ENCODE peak calls at places on chromosome 10, in seven cellular contexts. H is CD8-positive, alpha-beta T cell; I is AG04450; J is OCI-LY7; U is uterus; V is pancreas; W is IMR-90. S is an unnamed sample.

GRCh38 chr10:8566737-8567136 is 512.2 kb downstream of the GATA3 start:
- DNase-seq in H (no peak), I (no peak), J (no peak), U (no peak), V (no peak), W (no peak), S (no peak)

GRCh38 chr10:79320785-79321493 is 26.3 kb upstream of the PPIF start:
- DNase-seq in H (no peak), I (peak), J (no peak), U (no peak), V (no peak), W (peak), S (no peak)

GRCh38 chr10:11178606-11179221 is 161.0 kb downstream of the CELF2 start:
- DNase-seq in H (peak), I (no peak), J (peak), U (no peak), V (no peak), W (peak), S (no peak)

GRCh38 chr10:32112055-32112454 is 55.8 kb upstream of the KIF5B start:
- DNase-seq in H (no peak), I (peak), J (no peak), U (no peak), V (no peak), W (peak), S (no peak)

GRCh38 chr10:87782721-87783120 is 35.3 kb downstream of the ATAD1 start:
- DNase-seq in H (no peak), I (no peak), J (no peak), U (no peak), V (no peak), W (no peak), S (no peak)

GRCh38 chr10:80952436-80952835 is 414.7 kb downstream of the SH2D4B start:
- DNase-seq in H (no peak), I (no peak), J (no peak), U (no peak), V (no peak), W (no peak), S (no peak)

GRCh38 chr10:95445223-95445836 is 115.8 kb downstream of the SORBS1 start:
- DNase-seq in H (no peak), I (peak), J (no peak), U (peak), V (peak), W (peak), S (peak)

GRCh38 chr10:76984559-76985443 is 652.8 kb downstream of the KCNMA1 start:
- DNase-seq in H (peak), I (peak), J (peak), U (peak), V (peak), W (peak), S (no peak)

GRCh38 chr10:21764790-21765189 is 230.8 kb downstream of the MLLT10 start:
- DNase-seq in H (no peak), I (no peak), J (no peak), U (no peak), V (no peak), W (no peak), S (no peak)

GRCh38 chr10:126787201-126787600 is 116.7 kb upstream of the C10orf90 start:
- DNase-seq in H (no peak), I (no peak), J (no peak), U (no peak), V (no peak), W (no peak), S (no peak)

GRCh38 chr10:123380491-123381085 is 226.4 kb downstream of the BUB3 start:
- DNase-seq in H (no peak), I (no peak), J (no peak), U (no peak), V (no peak), W (no peak), S (no peak)

GRCh38 chr10:79392020-79392398 is 44.7 kb downstream of the PPIF start:
- DNase-seq in H (no peak), I (no peak), J (no peak), U (no peak), V (no peak), W (no peak), S (peak)

GRCh38 chr10:132697568-132698200 is 88.3 kb downstream of the NKX6-2 start:
- DNase-seq in H (no peak), I (no peak), J (no peak), U (no peak), V (no peak), W (peak), S (peak)

GRCh38 chr10:93072225-93072712 is 1.4 kb upstream of the CYP26A1 start:
- DNase-seq in H (no peak), I (no peak), J (no peak), U (no peak), V (no peak), W (no peak), S (no peak)

GRCh38 chr10:44569193-44570091 is 184.5 kb upstream of the CXCL12 start:
- DNase-seq in H (no peak), I (peak), J (no peak), U (no peak), V (no peak), W (peak), S (peak)

DNA sequence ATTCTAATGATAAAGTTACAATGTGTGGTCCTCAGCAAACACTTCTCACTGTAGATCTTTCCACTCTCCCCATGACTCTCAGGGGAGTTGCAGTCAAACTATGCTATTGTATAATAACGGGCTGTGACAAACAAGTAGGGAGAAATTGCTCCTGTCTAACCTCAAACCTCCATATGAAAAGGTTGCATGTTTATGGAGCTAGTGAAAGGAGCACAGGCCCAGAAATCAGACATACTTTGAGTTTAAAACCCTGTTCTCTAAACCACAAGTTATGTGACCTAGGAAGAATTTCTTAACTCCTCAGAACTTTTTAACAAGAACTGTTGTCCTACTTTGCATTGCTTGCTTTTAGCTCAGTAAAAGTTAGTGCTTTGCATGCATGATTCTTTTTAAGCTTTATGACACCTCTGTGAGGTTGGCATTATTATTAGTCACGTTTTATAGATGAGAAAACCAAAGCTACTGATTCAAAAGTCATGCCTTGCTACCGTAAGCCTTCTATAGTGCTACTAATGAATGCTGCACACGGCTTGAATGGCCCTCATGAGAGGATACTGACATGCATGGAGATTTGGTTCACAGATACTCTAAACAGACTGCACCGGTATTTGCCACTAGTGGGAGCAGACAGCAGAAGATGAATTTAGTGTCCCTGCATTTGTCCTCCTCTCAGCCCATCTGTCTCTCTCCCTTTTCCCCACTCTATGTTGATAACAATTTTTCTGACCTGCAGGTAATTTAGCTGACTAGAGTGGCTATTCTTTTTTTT is 129.5 kb upstream of the PCGF5 start:
- DNase-seq in H (no peak), I (no peak), J (no peak), U (no peak), V (no peak), W (no peak), S (no peak)
- TF ChIP-seq CTCF in H (no peak), I (peak), J (no peak), U (no peak), V (no peak), W (peak), S (no peak)

GRCh38 chr10:46005383-46005782 is 25.0 kb downstream of the NCOA4 start:
- DNase-seq in H (no peak), I (no peak), J (no peak), U (no peak), V (no peak), W (no peak), S (no peak)
- H3K27ac ChIP-seq in H (no peak), I (no peak), J (no peak), U (no peak), V (no peak), W (no peak), S (no peak)

DNA sequence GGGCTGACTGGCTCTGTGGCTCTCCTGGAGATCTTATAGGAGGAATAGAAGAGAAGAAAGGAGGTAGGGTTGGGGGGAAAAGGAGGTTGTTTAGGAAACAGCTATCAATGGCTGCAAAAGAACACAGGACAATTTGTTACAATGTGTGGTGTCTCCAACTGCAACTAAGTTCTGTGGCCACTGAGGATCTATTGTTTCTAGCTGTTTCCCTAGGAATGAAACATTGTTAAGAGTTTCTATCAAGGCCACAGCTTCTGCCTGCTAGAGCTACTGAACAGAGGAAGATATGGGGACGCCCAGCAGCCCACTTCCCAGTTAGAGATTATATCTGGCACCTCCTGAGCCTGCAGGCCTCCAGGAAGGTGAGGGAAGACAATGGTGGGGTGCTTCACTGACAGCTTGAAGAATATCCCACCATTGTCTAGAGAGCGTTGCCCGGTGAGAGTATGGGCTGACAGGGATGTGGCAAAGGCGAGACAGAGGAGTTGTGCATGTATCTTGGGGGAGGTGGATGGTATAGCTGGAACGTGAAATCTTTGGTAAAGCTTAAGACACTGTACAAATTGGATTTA is 4.0 kb downstream of the SCD start:
- DNase-seq in H (no peak), I (no peak), J (no peak), U (no peak), V (no peak), W (no peak), S (no peak)
- H3K4me3 ChIP-seq in H (no peak), I (peak), J (peak), U (no peak), V (no peak), W (no peak), S (no peak)

DNA sequence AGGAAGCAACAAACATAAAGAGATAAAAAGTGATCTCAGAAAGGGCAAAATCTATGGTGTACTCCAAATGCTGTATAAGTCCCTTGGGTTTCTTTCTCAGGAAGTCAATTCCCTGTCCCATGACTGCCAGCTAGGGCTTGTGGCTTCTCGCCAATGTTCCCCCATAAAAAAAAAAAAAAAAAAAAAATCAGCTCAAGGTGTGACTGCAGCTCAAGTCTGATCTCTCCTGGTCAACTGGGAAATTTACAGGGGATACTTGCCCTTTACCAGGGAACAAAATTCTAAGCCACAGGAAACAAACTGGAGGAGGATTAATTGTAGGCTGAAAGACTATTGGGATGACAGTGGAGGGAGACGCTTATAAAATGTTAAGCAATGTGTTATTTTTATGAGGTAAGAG is 76.0 kb downstream of the PCGF5 start:
- DNase-seq in H (no peak), I (no peak), J (peak), U (no peak), V (no peak), W (no peak), S (no peak)
- TF ChIP-seq CTCF in H (no peak), I (peak), J (peak), U (no peak), V (no peak), W (peak), S (no peak)

DNA sequence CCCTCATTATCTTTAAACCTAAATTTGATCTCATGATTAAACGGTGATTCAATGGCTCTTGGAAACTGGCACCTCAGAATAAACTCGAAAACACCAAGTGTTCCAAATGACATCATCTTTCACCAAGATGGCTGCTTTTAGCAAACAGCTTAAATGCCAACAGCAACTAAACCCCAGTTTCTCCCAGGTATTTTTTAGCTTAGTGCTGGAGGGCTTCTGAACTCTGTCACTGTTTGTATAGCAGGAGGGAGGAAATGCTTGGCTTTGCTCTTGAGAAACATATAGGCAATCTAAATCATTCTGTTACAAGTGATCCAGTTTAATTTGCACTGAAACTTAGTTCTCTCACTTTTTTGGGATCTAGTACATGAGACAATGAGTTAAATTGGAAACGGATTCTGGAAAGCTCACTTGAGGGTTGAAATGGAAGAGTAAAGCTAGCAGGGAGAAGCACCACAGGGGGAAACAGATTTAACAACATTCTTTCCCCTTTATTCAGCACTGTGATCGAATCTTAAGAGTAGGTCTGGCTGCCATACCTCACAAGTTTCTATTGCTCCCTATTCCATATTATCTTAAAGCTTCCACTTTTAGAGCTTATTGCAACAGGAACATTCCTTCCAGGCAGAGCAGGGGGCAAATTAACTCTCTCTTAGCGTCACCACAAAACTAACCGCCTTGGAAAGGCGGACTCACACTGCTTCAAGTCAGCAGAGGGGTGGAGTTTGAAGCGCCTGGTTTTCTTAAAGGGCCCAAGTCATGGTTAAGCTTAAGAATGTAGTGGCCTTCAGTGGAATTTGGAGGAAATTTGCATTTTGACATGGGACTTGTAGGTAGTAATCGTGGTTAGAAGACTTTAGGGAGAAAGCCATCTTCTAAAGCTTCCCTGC is 1.8 kb upstream of the CCDC6 start:
- DNase-seq in H (no peak), I (peak), J (peak), U (peak), V (peak), W (peak), S (peak)
- H3K27ac ChIP-seq in H (peak), I (peak), J (peak), U (peak), V (peak), W (peak), S (peak)

DNA sequence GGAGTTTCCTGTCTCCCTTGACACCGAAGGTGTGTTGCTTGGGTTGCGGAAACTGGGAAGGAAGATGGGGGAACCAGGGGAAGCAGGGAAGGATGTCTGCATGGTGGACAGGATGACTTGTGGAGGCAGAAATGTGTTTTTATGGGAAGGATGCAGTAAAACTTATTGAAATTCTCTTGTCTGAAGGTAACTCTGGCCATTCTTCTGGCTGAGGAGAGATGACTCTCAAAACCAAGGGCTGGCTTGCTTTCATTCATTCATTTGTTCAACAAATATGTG is 1.5 kb downstream of the UBTD1 start:
- DNase-seq in H (no peak), I (no peak), J (no peak), U (no peak), V (no peak), W (no peak), S (no peak)
- H3K4me3 ChIP-seq in H (no peak), I (peak), J (no peak), U (peak), V (peak), W (peak), S (peak)

DNA sequence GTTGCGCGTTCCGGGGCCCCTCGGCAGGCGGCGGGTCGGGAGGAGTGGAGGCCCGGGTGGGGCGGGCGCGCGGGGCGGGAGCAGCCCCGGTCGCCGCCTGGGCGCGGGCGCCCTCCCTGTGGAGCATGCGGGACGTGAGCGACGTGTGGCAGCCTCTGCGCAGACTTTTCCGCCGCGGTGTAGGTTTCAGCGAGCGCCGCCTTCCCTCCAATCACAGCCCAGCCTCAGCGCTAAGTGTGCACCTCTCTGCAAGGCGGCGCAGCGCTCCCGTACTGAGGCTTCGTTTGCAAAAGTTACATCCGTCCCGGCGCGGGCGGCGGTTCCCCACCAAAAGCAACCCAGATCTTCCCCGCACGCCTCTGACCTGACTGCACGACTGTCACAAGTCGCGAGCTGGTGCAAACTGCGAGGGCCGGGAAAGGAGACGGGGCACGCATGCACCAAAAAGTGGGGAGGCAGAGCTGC is 1.2 kb upstream of the PFKFB3 start:
- DNase-seq in H (peak), I (no peak), J (peak), U (peak), V (peak), W (peak), S (peak)
- TF ChIP-seq CTCF in H (no peak), I (no peak), J (no peak), U (peak), V (no peak), W (no peak), S (no peak)